ENCODE peak calls at places on chromosomes 16 and 17, in ten cellular contexts. P is cardiac fibroblast, C is psoas muscle, L is natural killer cell, S is lower leg skin, G is IMR-90, Z is heart right ventricle, E is endodermal cell, M is ovary, H is uterus. K is an unnamed sample.
A peak's percentile ranks its signal among the peaks of the same experiment; 100 is the strongest.

GRCh38 chr16:77877712-77878111 is 89.3 kb downstream of the VAT1L start:
- DNase-seq in P (peak; percentile 49), C (no peak), L (no peak), S (no peak), G (peak; percentile 97), Z (no peak), E (no peak), M (no peak), H (no peak), K (no peak)

GRCh38 chr17:31400481-31400950 is 9.0 kb downstream of the RAB11FIP4 start:
- DNase-seq in P (no peak), C (no peak), L (no peak), S (peak; percentile 78), G (no peak), Z (no peak), E (peak; percentile 65), M (no peak), H (no peak), K (no peak)

GRCh38 chr16:78866556-78866955 is 734.0 kb downstream of the MAF start:
- DNase-seq in P (no peak), C (no peak), L (no peak), S (no peak), G (no peak), Z (peak; percentile 14), E (no peak), M (no peak), H (no peak), K (no peak)

GRCh38 chr17:31156326-31156725 is 61.5 kb downstream of the NF1 start:
- DNase-seq in P (peak; percentile 9), C (no peak), L (no peak), S (no peak), G (peak; percentile 78), Z (no peak), E (no peak), M (no peak), H (no peak), K (no peak)

GRCh38 chr16:74984194-74984669 is 691 bp downstream of the WDR59 start:
- DNase-seq in P (peak; percentile 32), C (no peak), L (peak; percentile 33), S (peak; percentile 9), G (peak; percentile 34), Z (no peak), E (no peak), M (no peak), H (no peak), K (peak; percentile 15)

GRCh38 chr17:35521150-35521549 is 16.3 kb downstream of the SLFN12L start:
- DNase-seq in P (no peak), C (no peak), L (no peak), S (no peak), G (no peak), Z (no peak), E (no peak), M (no peak), H (no peak), K (no peak)

GRCh38 chr16:28923652-28924398 is 1.2 kb downstream of the RABEP2 start:
- DNase-seq in P (no peak), C (no peak), L (no peak), S (no peak), G (no peak), Z (no peak), E (no peak), M (no peak), H (no peak), K (no peak)

GRCh38 chr17:78241277-78242023 is 10.0 kb downstream of the TMEM235 start:
- DNase-seq in P (peak; percentile 52), C (no peak), L (no peak), S (no peak), G (peak; percentile 47), Z (no peak), E (peak; percentile 87), M (no peak), H (no peak), K (no peak)

GRCh38 chr17:8466466-8466865 is 30.8 kb downstream of the NDEL1 start:
- DNase-seq in P (peak; percentile 30), C (no peak), L (no peak), S (peak; percentile 74), G (peak; percentile 56), Z (no peak), E (no peak), M (no peak), H (no peak), K (no peak)

GRCh38 chr17:16486373-16487250 is 5.4 kb downstream of the LRRC75A start:
- DNase-seq in P (peak; percentile 74), C (peak; percentile 93), L (no peak), S (peak; percentile 96), G (peak; percentile 44), Z (peak; percentile 75), E (peak; percentile 81), M (peak; percentile 66), H (peak; percentile 72), K (no peak)

GRCh38 chr17:63754046-63754445 is 12.4 kb upstream of the STRADA start:
- DNase-seq in P (no peak), C (no peak), L (no peak), S (no peak), G (no peak), Z (no peak), E (no peak), M (no peak), H (no peak), K (no peak)

GRCh38 chr17:78722101-78722761 is 59.8 kb downstream of the CYTH1 start:
- DNase-seq in P (no peak), C (peak; percentile 66), L (no peak), S (peak; percentile 80), G (no peak), Z (peak; percentile 38), E (peak; percentile 70), M (no peak), H (no peak), K (no peak)

GRCh38 chr16:23248261-23249194 is 53.6 kb upstream of the SCNN1B start:
- DNase-seq in P (no peak), C (no peak), L (no peak), S (peak; percentile 71), G (no peak), Z (no peak), E (no peak), M (no peak), H (no peak), K (no peak)

GRCh38 chr16:74577882-74578366 is 29.0 kb downstream of the GLG1 start:
- DNase-seq in P (peak; percentile 26), C (no peak), L (no peak), S (no peak), G (peak; percentile 88), Z (no peak), E (no peak), M (no peak), H (no peak), K (no peak)

GRCh38 chr17:41710472-41711090 is 1.6 kb upstream of the GAST start:
- DNase-seq in P (peak; percentile 68), C (no peak), L (no peak), S (no peak), G (peak; percentile 75), Z (no peak), E (no peak), M (no peak), H (no peak), K (no peak)

DNA sequence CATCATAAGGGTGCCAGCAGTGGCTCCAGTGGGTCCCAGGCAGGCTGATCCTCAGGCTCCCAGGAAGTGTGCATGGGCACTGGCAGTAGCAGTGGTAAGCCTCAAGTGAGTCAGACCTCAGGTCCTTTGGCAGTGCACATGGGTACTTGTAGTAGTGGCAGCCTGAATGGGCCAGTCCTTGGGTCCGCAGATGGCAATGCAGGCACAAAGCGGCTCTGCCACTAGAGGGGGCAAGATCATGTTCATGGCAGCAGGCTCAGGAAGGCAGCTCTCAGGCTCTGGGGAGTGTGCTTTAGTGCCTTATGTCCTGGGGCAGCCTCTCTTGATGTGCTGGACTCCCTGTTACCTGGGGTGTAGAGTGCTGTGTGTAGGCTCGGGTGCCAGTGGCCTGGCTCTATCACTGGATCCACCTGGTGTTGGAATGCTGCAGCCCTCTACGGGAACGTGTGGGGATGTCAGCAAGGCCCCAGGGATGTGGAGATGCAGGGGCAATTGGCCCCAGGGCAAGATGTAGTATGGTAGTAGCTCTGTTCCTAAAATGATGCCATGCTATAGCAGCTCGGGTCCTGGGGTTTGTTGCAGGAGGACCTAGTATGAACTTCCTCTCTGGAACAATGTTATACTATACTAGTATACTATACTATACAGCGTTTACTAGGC is 11.0 kb downstream of the ACSM3 start:
- DNase-seq in P (peak; percentile 63), C (peak; percentile 41), L (peak; percentile 17), S (no peak), G (peak; percentile 53), Z (peak; percentile 45), E (peak; percentile 97), M (peak; percentile 26), H (no peak), K (peak; percentile 87)
- TF ChIP-seq CTCF in P (peak; percentile 90), C (peak; percentile 22), L (peak; percentile 42), S (no peak), G (peak; percentile 63), Z (peak; percentile 52), E (peak; percentile 94), M (no peak), H (no peak), K (peak; percentile 79)

DNA sequence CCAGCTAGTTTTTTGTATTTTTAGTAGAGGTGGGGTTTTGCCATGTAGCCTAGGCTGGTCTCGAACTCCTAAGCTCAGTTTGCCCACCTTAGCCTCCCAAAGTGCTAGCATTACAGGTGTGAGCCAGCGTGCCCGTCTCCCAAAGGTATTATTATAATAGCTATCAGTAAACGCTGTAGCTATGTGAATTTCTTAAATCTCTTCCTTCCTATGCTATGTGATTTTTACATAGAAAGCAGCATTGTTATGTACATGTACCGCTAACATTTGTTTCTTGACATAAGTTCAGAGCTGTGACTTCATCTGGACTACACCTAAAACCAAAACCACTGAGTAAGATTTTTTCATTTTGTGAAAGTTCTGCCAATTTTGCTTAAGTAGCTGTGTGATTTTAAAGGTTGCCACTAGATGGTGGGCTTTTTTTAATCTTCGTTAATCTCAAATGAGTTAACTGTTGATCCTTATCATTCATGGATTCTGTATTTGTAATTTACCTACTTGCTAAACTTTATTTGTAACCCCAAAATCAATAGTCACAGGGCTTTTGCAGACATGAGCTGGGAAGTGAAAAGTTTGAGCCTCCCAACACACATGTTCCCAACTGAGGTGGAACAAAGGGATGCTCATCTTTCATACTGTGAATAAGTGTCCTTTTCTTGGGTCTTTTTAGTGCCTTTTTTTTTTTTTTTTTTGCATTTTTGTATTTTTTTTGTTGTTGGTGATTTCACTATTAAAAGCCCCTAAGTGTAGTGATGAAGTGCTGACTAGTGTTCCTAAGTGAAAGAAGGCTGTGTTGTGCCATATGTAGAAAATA is 21.9 kb downstream of the PRKAR1A start:
- DNase-seq in P (peak; percentile 54), C (no peak), L (no peak), S (no peak), G (peak; percentile 50), Z (no peak), E (no peak), M (no peak), H (no peak), K (no peak)
- TF ChIP-seq CTCF in P (peak; percentile 25), C (peak; percentile 34), L (peak; percentile 20), S (no peak), G (peak; percentile 43), Z (peak; percentile 35), E (peak; percentile 73), M (no peak), H (peak; percentile 65), K (peak; percentile 56)

GRCh38 chr16:3789375-3790067 is 72.2 kb upstream of the TRAP1 start:
- DNase-seq in P (no peak), C (no peak), L (no peak), S (no peak), G (no peak), Z (no peak), E (no peak), M (no peak), H (no peak), K (no peak)
- TF ChIP-seq CTCF in P (no peak), C (no peak), L (no peak), S (no peak), G (no peak), Z (no peak), E (no peak), M (no peak), H (no peak), K (no peak)

GRCh38 chr16:495127-495748 is 32.3 kb upstream of the CAPN15 start:
- DNase-seq in P (peak; percentile 66), C (no peak), L (no peak), S (no peak), G (peak; percentile 27), Z (no peak), E (peak; percentile 91), M (no peak), H (no peak), K (peak; percentile 61)
- TF ChIP-seq CTCF in P (peak; percentile 58), C (peak; percentile 29), L (no peak), S (no peak), G (peak; percentile 46), Z (peak; percentile 36), E (peak; percentile 74), M (no peak), H (peak; percentile 18), K (no peak)